ENCODE peak calls at places on chromosomes 2 and 18, in four cellular contexts. B is GM20000, O is M059J, C is GM04503. K is an unnamed sample.

GRCh38 chr2:15195723-15196270 is 365.3 kb downstream of the NBAS start:
- DNase-seq in C (no peak), O (peak; percentile 18), B (no peak), K (peak; percentile 53)

GRCh38 chr2:224948859-224949258 is 93.4 kb downstream of the DOCK10 start:
- DNase-seq in O (peak; percentile 54), C (no peak), B (no peak), K (peak; percentile 73)

GRCh38 chr2:20436716-20437470 is 10.0 kb upstream of the RHOB start:
- DNase-seq in O (no peak), C (no peak), B (no peak), K (no peak)

GRCh38 chr2:119436993-119437772 is 5.5 kb downstream of the TMEM37 start:
- DNase-seq in B (no peak), C (no peak), O (no peak), K (no peak)

GRCh38 chr2:216234106-216234505 is 125.0 kb downstream of the XRCC5 start:
- DNase-seq in O (no peak), B (no peak), C (no peak), K (no peak)

GRCh38 chr2:199606193-199606780 is 148.5 kb upstream of the SATB2 start:
- DNase-seq in B (no peak), O (no peak), C (no peak), K (peak; percentile 9)

GRCh38 chr2:241931084-241931975 is 61.8 kb downstream of the RTP5 start:
- DNase-seq in B (no peak), C (no peak), O (no peak), K (no peak)

GRCh38 chr2:143128681-143129580 is at the start of gene ARHGAP15:
- DNase-seq in B (peak; percentile 50), O (no peak), C (no peak), K (no peak)

GRCh38 chr18:34760444-34760843 is 50.3 kb downstream of the DTNA start:
- DNase-seq in B (no peak), O (no peak), C (no peak), K (no peak)

GRCh38 chr2:77512521-77512920 is 9.7 kb downstream of the LRRTM4 start:
- DNase-seq in B (no peak), C (no peak), O (no peak), K (no peak)

GRCh38 chr18:43961713-43962112 is 684.4 kb upstream of the SYT4 start:
- DNase-seq in C (no peak), O (no peak), B (no peak), K (no peak)

GRCh38 chr2:127392133-127392827 is 4.5 kb upstream of the MAP3K2 start:
- DNase-seq in B (no peak), C (no peak), O (peak; percentile 43), K (no peak)

GRCh38 chr2:61855178-61855523 is 1.3 kb upstream of the FAM161A start:
- DNase-seq in B (no peak), C (no peak), O (peak; percentile 60), K (peak; percentile 54)

GRCh38 chr2:42068571-42069178 is 20.9 kb downstream of the PKDCC start:
- DNase-seq in B (no peak), O (no peak), C (no peak), K (no peak)

GRCh38 chr2:108909275-108909823 is 79.7 kb downstream of the EDAR start:
- DNase-seq in C (no peak), B (no peak), O (no peak), K (no peak)

GRCh38 chr2:105455488-105455991 is 56.7 kb upstream of the FHL2 start:
- DNase-seq in B (no peak), C (peak; percentile 100), O (peak; percentile 100), K (peak; percentile 99)

GRCh38 chr2:159256159-159256558 is 30.3 kb downstream of the WDSUB1 start:
- DNase-seq in O (peak; percentile 67), B (no peak), C (no peak), K (peak; percentile 27)

GRCh38 chr2:65746919-65747678 is 314.7 kb upstream of the SPRED2 start:
- DNase-seq in C (no peak), O (no peak), B (no peak), K (no peak)

GRCh38 chr2:196510246-196510645 is 129.3 kb upstream of the CCDC150 start:
- DNase-seq in B (no peak), O (no peak), C (no peak), K (no peak)

GRCh38 chr2:159902722-159903121 is 104.7 kb upstream of the CD302 start:
- DNase-seq in B (no peak), O (no peak), C (no peak), K (no peak)

GRCh38 chr2:51918113-51918512 is 886.2 kb upstream of the NRXN1 start:
- DNase-seq in B (no peak), C (peak; percentile 39), O (no peak), K (peak; percentile 79)

GRCh38 chr2:178025551-178026185 is 46.9 kb downstream of the PDE11A start:
- DNase-seq in O (no peak), C (no peak), B (no peak), K (no peak)

GRCh38 chr2:113850687-113851086 is 39.2 kb upstream of the ACTR3 start:
- DNase-seq in C (no peak), B (no peak), O (no peak), K (no peak)

GRCh38 chr2:46480562-46480961 is 1.2 kb downstream of the TMEM247 start:
- DNase-seq in C (no peak), O (no peak), B (no peak), K (no peak)

GRCh38 chr2:96927420-96928171 is 57.7 kb upstream of the SEMA4C start:
- DNase-seq in C (no peak), B (no peak), O (no peak), K (peak; percentile 85)

GRCh38 chr18:35201502-35201901 is 39.3 kb upstream of the ZNF397 start:
- DNase-seq in C (no peak), B (no peak), O (no peak), K (no peak)

GRCh38 chr2:199458806-199459285 is 1.1 kb upstream of the SATB2 start:
- DNase-seq in O (peak; percentile 58), B (peak; percentile 66), C (no peak), K (no peak)

GRCh38 chr18:49172246-49172645 is 221.5 kb upstream of the SMAD7 start:
- DNase-seq in O (no peak), B (no peak), C (no peak), K (no peak)

GRCh38 chr2:172513935-172514586 is 41.8 kb upstream of the PDK1 start:
- DNase-seq in C (no peak), B (no peak), O (no peak), K (no peak)